ENCODE peak calls at places on chromosomes 1 and 21, in ten cellular contexts. L is upper lobe of right lung; Y is CD8-positive, alpha-beta T cell; A is PC-9; G is fibroblast of lung; Q is psoas muscle; X is heart left ventricle; O is H1; T is adrenal gland; U is neural progenitor cell. F is an unnamed sample.

GRCh38 chr1:155253797-155254196 is 1.5 kb downstream of the ENTREP3 start:
- DNase-seq in L (no peak), Y (no peak), A (no peak), G (no peak), Q (no peak), X (no peak), O (no peak), T (no peak), U (no peak), F (no peak)

GRCh38 chr1:119947468-119947867 is 51.2 kb upstream of the ADAM30 start:
- DNase-seq in L (no peak), Y (no peak), A (no peak), G (peak), Q (no peak), X (no peak), O (no peak), T (no peak), U (no peak), F (no peak)

GRCh38 chr1:218459450-218459849 is 114.3 kb downstream of the TGFB2 start:
- DNase-seq in L (no peak), Y (no peak), A (no peak), G (peak), Q (peak), X (peak), O (no peak), T (no peak), U (peak), F (peak)

GRCh38 chr1:193408782-193409293 is 222.4 kb upstream of the B3GALT2 start:
- DNase-seq in L (peak), Y (no peak), A (peak), G (peak), Q (peak), X (peak), O (no peak), T (peak), U (peak), F (peak)

GRCh38 chr1:234595899-234596298 is 14.1 kb downstream of the IRF2BP2 start:
- DNase-seq in L (no peak), Y (no peak), A (no peak), G (no peak), Q (no peak), X (no peak), O (no peak), T (no peak), U (no peak), F (no peak)

GRCh38 chr1:39919545-39919944 is 17.8 kb upstream of the MYCL start:
- DNase-seq in L (peak), Y (peak), A (peak), G (peak), Q (no peak), X (no peak), O (no peak), T (no peak), U (peak), F (peak)

GRCh38 chr1:51488372-51489050 is 30.6 kb downstream of the EPS15 start:
- DNase-seq in L (no peak), Y (no peak), A (no peak), G (peak), Q (no peak), X (no peak), O (no peak), T (no peak), U (no peak), F (no peak)

GRCh38 chr1:179231923-179232322 is 2.4 kb upstream of the ABL2 start:
- DNase-seq in L (no peak), Y (no peak), A (no peak), G (peak), Q (no peak), X (no peak), O (no peak), T (no peak), U (no peak), F (no peak)

GRCh38 chr1:177017453-177017852 is 147.1 kb downstream of the ASTN1 start:
- DNase-seq in L (no peak), Y (no peak), A (no peak), G (no peak), Q (no peak), X (no peak), O (no peak), T (no peak), U (no peak), F (no peak)

GRCh38 chr1:37448185-37448584 is 26.2 kb upstream of the ZC3H12A start:
- DNase-seq in L (no peak), Y (no peak), A (no peak), G (no peak), Q (no peak), X (no peak), O (no peak), T (no peak), U (no peak), F (no peak)

GRCh38 chr1:86436041-86436440 is 12.1 kb downstream of the CLCA2 start:
- DNase-seq in L (no peak), Y (no peak), A (no peak), G (peak), Q (no peak), X (no peak), O (no peak), T (no peak), U (no peak), F (no peak)

GRCh38 chr1:6599141-6599975 is 3.3 kb downstream of the KLHL21 start:
- DNase-seq in L (no peak), Y (peak), A (peak), G (peak), Q (peak), X (no peak), O (no peak), T (peak), U (no peak), F (peak)

GRCh38 chr1:187471555-187471954 is 642.8 kb downstream of the PLA2G4A start:
- DNase-seq in L (no peak), Y (no peak), A (no peak), G (peak), Q (no peak), X (no peak), O (no peak), T (no peak), U (no peak), F (no peak)

GRCh38 chr1:147585640-147586383 is 44.5 kb downstream of the BCL9 start:
- DNase-seq in L (no peak), Y (no peak), A (no peak), G (peak), Q (no peak), X (no peak), O (no peak), T (peak), U (no peak), F (no peak)

GRCh38 chr1:1034438-1034759 is 14.5 kb downstream of the AGRN start:
- DNase-seq in L (no peak), Y (no peak), A (no peak), G (no peak), Q (no peak), X (no peak), O (no peak), T (no peak), U (peak), F (no peak)

GRCh38 chr1:168245042-168245441 is 19.2 kb downstream of the SFT2D2 start:
- DNase-seq in L (no peak), Y (no peak), A (no peak), G (no peak), Q (no peak), X (no peak), O (no peak), T (no peak), U (no peak), F (no peak)

GRCh38 chr1:47797555-47797954 is 199.6 kb downstream of the TRABD2B start:
- DNase-seq in L (no peak), Y (no peak), A (no peak), G (no peak), Q (peak), X (no peak), O (no peak), T (peak), U (no peak), F (no peak)

GRCh38 chr1:1320666-1321448 is 3.6 kb downstream of the INTS11 start:
- DNase-seq in L (no peak), Y (no peak), A (no peak), G (peak), Q (no peak), X (no peak), O (no peak), T (no peak), U (no peak), F (no peak)

GRCh38 chr1:165129568-165130164 is 226.8 kb downstream of the LMX1A start:
- DNase-seq in L (peak), Y (no peak), A (peak), G (peak), Q (peak), X (peak), O (peak), T (peak), U (peak), F (peak)

GRCh38 chr1:11882814-11883538 is 24.2 kb upstream of the NPPB start:
- DNase-seq in L (peak), Y (no peak), A (peak), G (no peak), Q (peak), X (peak), O (no peak), T (peak), U (no peak), F (peak)

GRCh38 chr1:151128800-151129199 is 17.6 kb downstream of the SEMA6C start:
- DNase-seq in L (no peak), Y (no peak), A (no peak), G (no peak), Q (no peak), X (no peak), O (no peak), T (no peak), U (peak), F (no peak)

GRCh38 chr1:111535256-111536191 is 32.1 kb upstream of the ADORA3 start:
- DNase-seq in L (no peak), Y (no peak), A (no peak), G (peak), Q (no peak), X (no peak), O (no peak), T (no peak), U (no peak), F (no peak)

GRCh38 chr21:44298301-44298700 is 1.6 kb upstream of the PFKL start:
- DNase-seq in L (no peak), Y (no peak), A (no peak), G (no peak), Q (no peak), X (no peak), O (no peak), T (no peak), U (no peak), F (no peak)

GRCh38 chr1:109722920-109723319 is 10.9 kb downstream of the GSTM5 start:
- DNase-seq in L (no peak), Y (no peak), A (no peak), G (no peak), Q (no peak), X (no peak), O (no peak), T (no peak), U (no peak), F (no peak)

GRCh38 chr1:178938281-178938958 is 67.5 kb upstream of the ANGPTL1 start:
- DNase-seq in L (no peak), Y (no peak), A (no peak), G (no peak), Q (no peak), X (no peak), O (no peak), T (no peak), U (no peak), F (no peak)

GRCh38 chr1:209650454-209650853 is 1.8 kb downstream of the LAMB3 start:
- DNase-seq in L (no peak), Y (no peak), A (no peak), G (peak), Q (no peak), X (no peak), O (no peak), T (no peak), U (no peak), F (no peak)

GRCh38 chr1:209648366-209648765 is 3.9 kb downstream of the LAMB3 start:
- DNase-seq in L (no peak), Y (no peak), A (no peak), G (no peak), Q (no peak), X (no peak), O (no peak), T (no peak), U (no peak), F (no peak)

GRCh38 chr1:209651148-209651547 is 1.1 kb downstream of the LAMB3 start:
- DNase-seq in L (peak), Y (no peak), A (peak), G (peak), Q (peak), X (peak), O (no peak), T (peak), U (no peak), F (peak)

GRCh38 chr1:209647212-209647611 is 5.0 kb downstream of the LAMB3 start:
- DNase-seq in L (no peak), Y (no peak), A (no peak), G (no peak), Q (no peak), X (no peak), O (no peak), T (no peak), U (no peak), F (no peak)

DNA sequence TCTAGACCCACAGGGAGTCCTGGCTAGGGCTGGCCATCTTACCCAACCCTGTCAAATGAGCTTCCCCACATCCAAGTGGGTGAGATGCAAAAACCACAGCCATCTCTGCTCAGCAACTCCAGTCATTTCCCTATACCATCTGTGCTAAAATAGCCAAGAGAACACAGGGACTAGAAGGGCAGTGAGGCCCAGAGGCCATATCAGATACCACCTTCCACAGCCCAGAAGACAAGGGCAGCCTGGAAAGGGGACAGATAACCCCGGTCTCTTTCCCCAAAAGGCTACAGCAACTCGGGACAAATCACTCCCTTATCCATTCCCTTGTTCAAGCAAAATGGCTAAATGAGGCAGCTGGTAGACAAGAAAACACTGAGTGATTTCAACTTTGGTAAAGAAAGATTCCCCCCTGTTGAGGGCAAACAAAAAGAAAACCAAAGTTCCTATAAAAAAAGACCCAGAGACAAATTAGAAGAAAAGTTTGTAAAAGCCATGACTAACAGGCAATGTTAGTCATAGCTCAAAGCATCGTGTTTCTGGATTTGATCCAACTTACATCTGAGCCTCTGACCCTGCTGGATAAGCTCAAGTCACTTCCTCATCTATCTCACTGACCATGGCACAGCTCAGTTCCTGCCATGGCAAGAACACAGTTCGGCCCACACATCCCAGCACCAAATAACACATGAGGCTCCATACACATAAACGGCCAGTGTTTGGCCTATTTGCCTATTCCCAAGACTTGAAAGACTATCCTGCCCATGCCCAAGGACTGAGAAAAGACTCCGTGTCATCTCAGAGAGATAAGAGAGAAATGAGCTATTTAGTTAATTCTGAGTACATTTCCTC is 3.1 kb downstream of the LAMB3 start:
- DNase-seq in L (no peak), Y (no peak), A (peak), G (peak), Q (no peak), X (no peak), O (no peak), T (peak), U (no peak), F (peak)
- H3K27ac ChIP-seq in L (peak), Y (no peak), A (peak), G (peak), Q (peak), X (peak), O (no peak), T (peak), U (no peak), F (no peak)

GRCh38 chr1:203274603-203275381 is 30.5 kb upstream of the BTG2 start:
- DNase-seq in L (peak), Y (no peak), A (no peak), G (peak), Q (peak), X (no peak), O (no peak), T (peak), U (no peak), F (no peak)
- H3K4me3 ChIP-seq in L (no peak), Y (no peak), A (no peak), G (no peak), Q (peak), X (no peak), O (no peak), T (no peak), U (no peak), F (no peak)

DNA sequence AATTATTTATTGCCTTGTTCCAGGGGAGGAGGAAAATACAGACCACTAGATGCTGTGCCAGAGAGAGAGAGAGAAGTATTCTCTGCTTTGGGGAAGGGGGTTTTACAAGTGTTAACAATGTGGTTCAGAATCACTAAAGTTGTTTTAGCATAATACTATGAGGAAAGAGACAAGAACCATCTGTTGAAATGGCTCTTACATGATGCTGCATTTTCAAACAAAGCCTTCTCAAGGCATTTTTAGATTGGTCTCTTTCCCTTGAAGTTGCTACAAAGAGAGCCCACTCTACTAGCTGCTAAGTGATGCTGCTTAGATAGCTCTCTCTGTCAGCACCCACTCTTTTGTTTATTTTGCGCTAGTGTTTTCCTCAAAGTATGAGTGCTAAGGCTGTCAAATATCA is 255.1 kb downstream of the NFIA start:
- DNase-seq in L (no peak), Y (no peak), A (no peak), G (no peak), Q (no peak), X (no peak), O (no peak), T (no peak), U (no peak), F (no peak)
- TF ChIP-seq CTCF in L (no peak), Y (no peak), A (no peak), G (no peak), Q (no peak), X (no peak), O (no peak), T (no peak), U (no peak), F (no peak)

DNA sequence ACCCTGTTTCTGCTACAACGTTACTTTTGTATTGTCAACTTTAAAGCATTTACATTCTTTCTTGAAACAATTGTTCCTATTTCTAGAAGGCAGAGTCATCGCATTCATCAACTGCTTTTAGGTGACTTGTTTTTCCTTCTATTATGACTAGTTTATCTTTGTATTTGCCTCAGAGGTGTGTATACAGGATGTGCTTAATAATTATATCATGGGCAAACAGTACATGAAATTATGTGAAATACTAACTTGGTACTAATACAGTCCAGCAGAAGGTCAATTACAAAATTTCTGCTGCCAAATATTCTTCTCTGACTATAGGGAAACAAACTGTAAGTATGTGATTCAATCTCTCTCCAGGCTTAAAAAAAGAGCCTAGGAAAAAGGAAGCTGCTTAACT is 101.6 kb downstream of the C4BPA start:
- DNase-seq in L (no peak), Y (no peak), A (no peak), G (no peak), Q (no peak), X (no peak), O (no peak), T (no peak), U (no peak), F (no peak)
- H3K27ac ChIP-seq in L (no peak), Y (no peak), A (peak), G (no peak), Q (peak), X (peak), O (no peak), T (peak), U (no peak), F (no peak)

GRCh38 chr1:61092643-61093042 is 10.3 kb downstream of the NFIA start:
- DNase-seq in L (no peak), Y (no peak), A (no peak), G (no peak), Q (no peak), X (no peak), O (no peak), T (no peak), U (no peak), F (no peak)
- H3K4me3 ChIP-seq in L (no peak), Y (no peak), A (no peak), G (no peak), Q (peak), X (no peak), O (no peak), T (no peak), U (no peak), F (no peak)

F was measured in body of pancreas.